ENCODE peak calls at places on chromosomes 1 and 21, in five cellular contexts. L, O, Y, D and N are unnamed samples.

GRCh38 chr1:168719306-168720111 is 9.5 kb downstream of the DPT start:
- DNase-seq in D (no peak), Y (no peak), O (no peak), L (no peak), N (no peak)

GRCh38 chr1:106831511-106831910 is 225.0 kb upstream of the PRMT6 start:
- DNase-seq in D (no peak), O (no peak), L (no peak), Y (no peak), N (no peak)

GRCh38 chr1:39491146-39491921 is at the start of gene BMP8A:
- DNase-seq in Y (no peak), L (peak), D (no peak), O (peak), N (no peak)

GRCh38 chr1:163361123-163361934 is 39.6 kb downstream of the NUF2 start:
- DNase-seq in O (no peak), D (no peak), L (no peak), Y (no peak), N (no peak)

GRCh38 chr1:197429372-197429771 is 161.3 kb downstream of the CRB1 start:
- DNase-seq in O (no peak), Y (no peak), D (no peak), L (no peak), N (no peak)

GRCh38 chr1:19390901-19391595 is 78.9 kb downstream of the SLC66A1 start:
- DNase-seq in L (peak), O (peak), D (peak), Y (peak), N (no peak)

GRCh38 chr1:20551945-20552727 is at the start of gene FAM43B:
- DNase-seq in Y (peak), O (no peak), D (no peak), L (no peak), N (peak)

GRCh38 chr21:44846485-44847260 is 26.8 kb downstream of the PTTG1IP start:
- DNase-seq in O (peak), L (no peak), Y (peak), D (peak), N (peak)

GRCh38 chr1:67285780-67286488 is 21.7 kb upstream of the IL12RB2 start:
- DNase-seq in Y (no peak), L (no peak), D (peak), O (no peak), N (no peak)

GRCh38 chr1:232980336-232980978 is 30.0 kb downstream of the NTPCR start:
- DNase-seq in Y (no peak), O (no peak), L (no peak), D (no peak), N (no peak)

GRCh38 chr21:36320421-36321324 is 676 bp downstream of the MORC3 start:
- DNase-seq in D (peak), L (peak), O (no peak), Y (peak), N (no peak)

GRCh38 chr1:14968251-14968812 is 185.2 kb upstream of the TMEM51 start:
- DNase-seq in Y (peak), D (peak), L (no peak), O (no peak), N (no peak)

GRCh38 chr1:165063181-165063955 is 293.1 kb downstream of the LMX1A start:
- DNase-seq in Y (no peak), L (no peak), D (no peak), O (no peak), N (no peak)

GRCh38 chr1:45401524-45401923 is 61.3 kb upstream of the MUTYH start:
- DNase-seq in O (no peak), D (no peak), Y (no peak), L (no peak), N (no peak)

GRCh38 chr21:27818847-27819246 is 852.0 kb upstream of the ADAMTS5 start:
- DNase-seq in O (no peak), L (no peak), Y (no peak), D (no peak), N (no peak)

GRCh38 chr1:2190491-2190976 is 4.0 kb downstream of the FAAP20 start:
- DNase-seq in L (peak), D (no peak), Y (no peak), O (no peak), N (no peak)

GRCh38 chr1:157782946-157783345 is 6.0 kb upstream of the FCRL2 start:
- DNase-seq in Y (no peak), O (no peak), L (no peak), D (no peak), N (no peak)

GRCh38 chr1:111988743-111989453 is 570 bp downstream of the KCND3 start:
- DNase-seq in Y (no peak), O (no peak), D (no peak), L (no peak), N (peak)

GRCh38 chr1:186212574-186213224 is 162.4 kb downstream of the TPR start:
- DNase-seq in Y (no peak), D (peak), L (no peak), O (no peak), N (no peak)

GRCh38 chr1:7284839-7285435 is 486.2 kb upstream of the VAMP3 start:
- DNase-seq in D (no peak), L (no peak), O (no peak), Y (no peak), N (no peak)

GRCh38 chr1:30088594-30089556 is 634.5 kb downstream of the MATN1 start:
- DNase-seq in L (no peak), O (no peak), Y (no peak), D (no peak), N (no peak)

GRCh38 chr1:173506437-173506836 is 29.3 kb downstream of the PRDX6 start:
- DNase-seq in Y (no peak), O (no peak), D (no peak), L (no peak), N (no peak)

GRCh38 chr21:44331650-44332306 is 7.4 kb downstream of the CFAP410 start:
- DNase-seq in O (no peak), D (peak), Y (no peak), L (no peak), N (no peak)

GRCh38 chr1:38941527-38942019 is at the start of gene RHBDL2:
- DNase-seq in O (no peak), L (no peak), D (no peak), Y (peak), N (peak)

GRCh38 chr1:183129921-183130675 is 56.0 kb upstream of the LAMC2 start:
- DNase-seq in Y (no peak), D (no peak), O (no peak), L (no peak), N (no peak)

GRCh38 chr1:117167402-117167801 is 43.3 kb downstream of the VTCN1 start:
- DNase-seq in L (no peak), D (no peak), O (no peak), Y (no peak), N (no peak)

GRCh38 chr1:86352096-86352495 is 44.0 kb downstream of the ODF2L start:
- DNase-seq in Y (no peak), L (no peak), O (no peak), D (no peak), N (no peak)

GRCh38 chr1:240234477-240235225 is 143.0 kb downstream of the FMN2 start:
- DNase-seq in O (no peak), D (peak), Y (no peak), L (no peak), N (no peak)

GRCh38 chr1:40421694-40422384 is 28.4 kb upstream of the ZFP69B start:
- DNase-seq in O (no peak), D (no peak), L (no peak), Y (peak), N (peak)

GRCh38 chr1:43204394-43204793 is 32.3 kb downstream of the CFAP57 start:
- DNase-seq in Y (no peak), D (no peak), O (no peak), L (no peak), N (no peak)

GRCh38 chr1:45306319-45306718 is 20.4 kb upstream of the HPDL start:
- DNase-seq in D (peak), Y (no peak), O (no peak), L (no peak), N (no peak)

GRCh38 chr21:45353200-45353599 is 51.8 kb upstream of the COL18A1 start:
- DNase-seq in O (no peak), D (no peak), Y (no peak), L (no peak), N (no peak)

GRCh38 chr21:35616090-35616489 is 444.2 kb downstream of the SETD4 start:
- DNase-seq in O (no peak), D (peak), L (no peak), Y (no peak), N (no peak)

GRCh38 chr1:228891134-228892034 is 156.1 kb downstream of the RHOU start:
- DNase-seq in O (no peak), D (no peak), Y (no peak), L (no peak), N (no peak)

GRCh38 chr1:232193451-232193783 is 436.5 kb downstream of the SIPA1L2 start:
- DNase-seq in O (no peak), L (no peak), Y (no peak), D (no peak), N (no peak)

DNA sequence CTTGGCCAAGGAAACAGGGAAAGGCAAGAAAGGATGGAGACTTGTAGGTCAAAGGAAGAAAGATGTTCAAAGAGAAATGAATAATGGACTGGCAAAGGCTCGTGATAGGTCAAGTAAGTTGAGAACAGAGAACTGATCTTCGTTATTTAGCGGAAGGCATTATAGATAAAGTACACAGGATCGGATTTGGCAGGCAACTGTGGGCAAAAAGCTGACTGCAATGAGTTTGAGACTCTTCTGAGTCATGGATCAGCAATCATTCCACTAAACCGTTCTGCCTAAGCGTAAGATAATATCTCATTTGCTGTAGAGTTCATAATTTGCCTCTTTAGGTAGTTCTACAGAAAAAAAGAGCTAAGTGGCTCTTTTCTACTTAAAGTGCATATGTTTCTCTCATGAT is 34.1 kb downstream of the KRTAP21-3 start:
- DNase-seq in O (no peak), Y (no peak), L (no peak), D (no peak), N (no peak)
- H3K27ac ChIP-seq in O (no peak), Y (no peak), L (no peak), D (no peak), N (no peak)

GRCh38 chr1:201884472-201884871 is 4.2 kb upstream of the SHISA4 start:
- DNase-seq in L (no peak), Y (no peak), O (no peak), D (no peak), N (no peak)
- H3K27ac ChIP-seq in L (peak), Y (peak), O (no peak), D (no peak), N (no peak)

GRCh38 chr1:31596737-31597097 is 20.4 kb downstream of the TINAGL1 start:
- DNase-seq in D (no peak), Y (no peak), O (no peak), L (no peak), N (no peak)
- H3K27ac ChIP-seq in D (no peak), Y (no peak), O (no peak), L (no peak), N (no peak)

GRCh38 chr1:115286431-115287205 is 51.4 kb downstream of the NGF start:
- DNase-seq in Y (no peak), L (no peak), O (no peak), D (no peak), N (no peak)
- H3K27ac ChIP-seq in Y (no peak), L (no peak), O (no peak), D (no peak), N (no peak)

GRCh38 chr1:204818998-204819397 is 51.7 kb upstream of the NFASC start:
- DNase-seq in Y (no peak), O (no peak), L (no peak), D (no peak), N (no peak)
- H3K27ac ChIP-seq in Y (peak), O (no peak), L (no peak), D (no peak), N (no peak)

DNA sequence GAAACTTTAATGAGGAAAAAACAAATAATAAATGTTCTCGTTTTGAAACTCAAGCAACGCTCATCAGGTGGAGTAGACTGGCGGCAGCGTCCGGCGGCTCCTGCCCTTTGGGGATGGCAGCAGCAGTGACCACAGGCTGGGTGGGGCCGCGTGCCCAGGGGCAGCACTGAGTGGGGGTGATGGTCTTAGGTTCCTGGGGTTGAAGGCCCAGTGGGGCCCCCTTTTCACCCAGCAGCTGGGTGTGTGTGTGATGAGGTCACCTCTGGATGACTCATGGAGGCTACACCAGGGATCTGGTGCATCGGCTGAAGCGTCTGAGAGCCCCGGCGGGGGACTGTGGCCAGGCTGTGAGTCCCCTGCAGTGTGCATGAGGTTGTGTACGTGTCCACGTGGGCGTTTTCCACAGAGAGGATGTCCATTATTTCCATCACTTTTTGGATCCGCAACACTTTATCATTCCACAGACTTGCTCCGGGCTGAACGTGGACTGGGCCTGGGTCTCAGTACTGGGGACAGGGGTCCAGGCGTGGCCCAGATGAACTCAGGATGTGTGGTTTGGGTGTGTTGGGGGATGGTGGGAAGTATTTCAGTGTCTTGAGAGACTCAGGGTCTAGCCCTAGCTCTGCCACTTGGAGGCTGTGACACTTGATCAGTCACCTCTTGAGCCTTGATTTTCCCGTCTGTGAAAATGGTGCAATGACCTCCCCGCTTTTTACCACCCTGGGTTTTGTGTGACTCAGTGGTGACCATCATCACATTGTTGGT is 25.6 kb downstream of the LDLRAP1 start:
- DNase-seq in Y (peak), L (no peak), D (peak), O (peak), N (no peak)
- H3K27ac ChIP-seq in Y (peak), L (no peak), D (peak), O (no peak), N (peak)

GRCh38 chr1:245232936-245233335 is 78.2 kb downstream of the KIF26B start:
- DNase-seq in O (no peak), D (no peak), Y (no peak), L (no peak), N (no peak)
- H3K27ac ChIP-seq in O (no peak), D (no peak), Y (no peak), L (no peak), N (no peak)

DNA sequence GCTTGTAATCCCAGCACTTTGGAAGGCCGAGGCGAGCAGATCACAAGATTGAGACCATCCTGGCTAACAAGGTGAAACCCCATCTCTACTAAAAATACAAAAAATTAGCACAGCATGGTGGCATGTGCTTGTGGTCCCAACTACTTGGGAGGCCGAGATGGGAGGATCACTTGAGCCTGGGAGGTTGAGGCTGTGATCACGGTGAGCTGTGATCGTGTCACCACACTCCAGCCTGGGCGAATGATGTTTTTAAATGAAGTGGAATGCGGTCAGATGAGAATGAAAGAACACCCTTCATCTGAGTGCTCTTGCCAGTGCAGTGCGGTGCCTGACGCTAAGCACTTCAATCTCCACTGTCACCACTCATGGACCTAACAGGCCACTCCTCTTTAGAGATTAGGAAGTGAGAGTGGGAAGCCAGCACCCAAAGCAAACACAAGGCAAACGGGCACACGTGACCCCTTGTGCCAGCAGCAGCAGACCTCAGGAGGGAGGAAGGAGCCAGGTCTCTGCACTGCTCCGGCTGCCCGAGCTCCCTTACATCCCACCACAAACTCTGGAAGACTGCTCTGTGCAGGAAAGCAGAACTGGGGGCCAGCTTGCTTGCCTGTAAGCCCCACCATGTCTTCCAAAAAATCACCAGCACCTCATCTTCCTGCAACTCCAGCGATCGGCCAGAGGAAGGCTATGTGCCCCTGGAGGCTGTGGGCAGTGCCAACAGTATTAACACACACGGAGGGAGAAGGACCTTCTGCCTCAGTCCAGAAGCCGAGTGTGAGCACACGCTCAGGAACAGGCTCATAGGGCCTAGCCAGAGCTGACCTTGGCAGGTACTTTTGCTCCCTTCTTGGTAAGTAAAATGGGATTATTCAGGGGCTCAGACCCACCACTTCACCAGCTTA is 9.7 kb downstream of the CTNNBIP1 start:
- DNase-seq in Y (peak), D (no peak), O (no peak), L (no peak), N (peak)
- H3K27ac ChIP-seq in Y (peak), D (no peak), O (no peak), L (no peak), N (peak)